ENCODE peak calls at places on chromosomes 5 and 9, in nine cellular contexts. One of them, this sample, is unnamed.
A peak's percentile ranks its signal among the peaks of the same experiment; 100 is the strongest.

GRCh38 chr9:135033487-135033886 is 54.0 kb upstream of the OLFM1 start:
- DNase-seq in T-cell: no peak
- DNase-seq in NCI-H524: no peak
- DNase-seq in T-helper 1 cell: no peak
- DNase-seq in transverse colon: no peak
- DNase-seq in CD8-positive, alpha-beta memory T cell: no peak
- DNase-seq in fibroblast of lung: no peak
- DNase-seq in aorta: no peak
- DNase-seq in PC-3: no peak
- DNase-seq in this sample: no peak

GRCh38 chr5:158877706-158878105 is 222.0 kb downstream of the EBF1 start:
- DNase-seq in fibroblast of lung: no peak
- DNase-seq in NCI-H524: no peak
- DNase-seq in T-helper 1 cell: no peak
- DNase-seq in CD8-positive, alpha-beta memory T cell: no peak
- DNase-seq in T-cell: no peak
- DNase-seq in transverse colon: no peak
- DNase-seq in aorta: no peak
- DNase-seq in PC-3: no peak
- DNase-seq in this sample: no peak

GRCh38 chr5:95704150-95704549 is 21.4 kb upstream of the SPATA9 start:
- DNase-seq in NCI-H524: peak; percentile 4
- DNase-seq in CD8-positive, alpha-beta memory T cell: no peak
- DNase-seq in PC-3: no peak
- DNase-seq in transverse colon: no peak
- DNase-seq in T-cell: no peak
- DNase-seq in fibroblast of lung: no peak
- DNase-seq in T-helper 1 cell: no peak
- DNase-seq in aorta: no peak
- DNase-seq in this sample: no peak

GRCh38 chr9:2884308-2884707 is 40.4 kb upstream of the PUM3 start:
- DNase-seq in NCI-H524: no peak
- DNase-seq in T-cell: no peak
- DNase-seq in fibroblast of lung: no peak
- DNase-seq in T-helper 1 cell: no peak
- DNase-seq in aorta: no peak
- DNase-seq in PC-3: no peak
- DNase-seq in transverse colon: no peak
- DNase-seq in CD8-positive, alpha-beta memory T cell: no peak
- DNase-seq in this sample: no peak

GRCh38 chr5:67983251-67983941 is 232.2 kb upstream of the PIK3R1 start:
- DNase-seq in aorta: no peak
- DNase-seq in NCI-H524: no peak
- DNase-seq in T-helper 1 cell: no peak
- DNase-seq in PC-3: peak; percentile 52
- DNase-seq in CD8-positive, alpha-beta memory T cell: no peak
- DNase-seq in fibroblast of lung: peak; percentile 88
- DNase-seq in transverse colon: no peak
- DNase-seq in T-cell: no peak
- DNase-seq in this sample: peak; percentile 47

GRCh38 chr5:133750856-133751255 is 138.5 kb upstream of the FSTL4 start:
- DNase-seq in NCI-H524: no peak
- DNase-seq in T-helper 1 cell: no peak
- DNase-seq in T-cell: no peak
- DNase-seq in transverse colon: no peak
- DNase-seq in CD8-positive, alpha-beta memory T cell: no peak
- DNase-seq in PC-3: no peak
- DNase-seq in fibroblast of lung: no peak
- DNase-seq in aorta: no peak
- DNase-seq in this sample: no peak

GRCh38 chr5:34620185-34620584 is 35.9 kb upstream of the RAI14 start:
- DNase-seq in aorta: peak; percentile 47
- DNase-seq in CD8-positive, alpha-beta memory T cell: no peak
- DNase-seq in T-cell: no peak
- DNase-seq in PC-3: no peak
- DNase-seq in transverse colon: no peak
- DNase-seq in fibroblast of lung: peak; percentile 61
- DNase-seq in T-helper 1 cell: no peak
- DNase-seq in NCI-H524: peak; percentile 44
- DNase-seq in this sample: no peak

GRCh38 chr9:107615325-107615724 is 125.8 kb upstream of the KLF4 start:
- DNase-seq in NCI-H524: no peak
- DNase-seq in aorta: no peak
- DNase-seq in T-helper 1 cell: no peak
- DNase-seq in transverse colon: no peak
- DNase-seq in fibroblast of lung: no peak
- DNase-seq in PC-3: no peak
- DNase-seq in T-cell: no peak
- DNase-seq in CD8-positive, alpha-beta memory T cell: no peak
- DNase-seq in this sample: no peak

GRCh38 chr5:169655353-169655752 is 18.3 kb downstream of the DOCK2 start:
- DNase-seq in NCI-H524: no peak
- DNase-seq in fibroblast of lung: no peak
- DNase-seq in transverse colon: no peak
- DNase-seq in CD8-positive, alpha-beta memory T cell: no peak
- DNase-seq in aorta: no peak
- DNase-seq in T-cell: no peak
- DNase-seq in T-helper 1 cell: no peak
- DNase-seq in PC-3: no peak
- DNase-seq in this sample: no peak

This sample was measured in kidney tubule cell.